ENCODE peak calls at places on chromosomes 5 and 9, in six cellular contexts. D is thyroid gland, I is AG04450, S is breast epithelium, A is body of pancreas, C is tibial nerve. R is an unnamed sample.

GRCh38 chr9:132538071-132538470 is 44.3 kb upstream of the BARHL1 start:
- DNase-seq in D (no peak), I (no peak), S (no peak), A (peak), C (no peak), R (no peak)

GRCh38 chr5:31630931-31631330 is 8.0 kb upstream of the PDZD2 start:
- DNase-seq in D (no peak), I (no peak), S (no peak), A (peak), C (no peak), R (no peak)

GRCh38 chr5:37492778-37493555 is 113.8 kb downstream of the WDR70 start:
- DNase-seq in D (no peak), I (no peak), S (no peak), A (no peak), C (no peak), R (no peak)

GRCh38 chr5:74673011-74673790 is 11.8 kb upstream of the HEXB start:
- DNase-seq in D (no peak), I (no peak), S (no peak), A (no peak), C (peak), R (no peak)

GRCh38 chr9:306907-307306 is 92.2 kb downstream of the DOCK8 start:
- DNase-seq in D (peak), I (no peak), S (no peak), A (peak), C (peak), R (no peak)

GRCh38 chr9:98022447-98022846 is 34.1 kb upstream of the NANS start:
- DNase-seq in D (no peak), I (no peak), S (no peak), A (no peak), C (no peak), R (no peak)

GRCh38 chr5:111550282-111551020 is 38.1 kb upstream of the STARD4 start:
- DNase-seq in D (peak), I (peak), S (peak), A (peak), C (peak), R (peak)

GRCh38 chr9:116323571-116323970 is 170.0 kb downstream of the PAPPA start:
- DNase-seq in D (no peak), I (no peak), S (no peak), A (no peak), C (no peak), R (no peak)

GRCh38 chr9:134891016-134891589 is 10.5 kb downstream of the FCN2 start:
- DNase-seq in D (no peak), I (no peak), S (no peak), A (no peak), C (no peak), R (no peak)

GRCh38 chr5:32710859-32711692 is at the start of gene NPR3:
- DNase-seq in D (peak), I (no peak), S (no peak), A (peak), C (no peak), R (no peak)
- H3K27ac ChIP-seq in D (peak), I (peak), S (no peak), A (peak), C (peak), R (no peak)

GRCh38 chr5:170173227-170173626 is 59.6 kb upstream of the C5orf58 start:
- DNase-seq in D (no peak), I (no peak), S (no peak), A (no peak), C (no peak), R (no peak)
- H3K27ac ChIP-seq in D (no peak), I (no peak), S (no peak), A (no peak), C (no peak), R (no peak)

GRCh38 chr5:149383399-149383798 is 4.3 kb upstream of the IL17B start:
- DNase-seq in D (no peak), I (no peak), S (no peak), A (no peak), C (no peak), R (no peak)
- H3K27ac ChIP-seq in D (peak), I (no peak), S (peak), A (no peak), C (peak), R (no peak)

DNA sequence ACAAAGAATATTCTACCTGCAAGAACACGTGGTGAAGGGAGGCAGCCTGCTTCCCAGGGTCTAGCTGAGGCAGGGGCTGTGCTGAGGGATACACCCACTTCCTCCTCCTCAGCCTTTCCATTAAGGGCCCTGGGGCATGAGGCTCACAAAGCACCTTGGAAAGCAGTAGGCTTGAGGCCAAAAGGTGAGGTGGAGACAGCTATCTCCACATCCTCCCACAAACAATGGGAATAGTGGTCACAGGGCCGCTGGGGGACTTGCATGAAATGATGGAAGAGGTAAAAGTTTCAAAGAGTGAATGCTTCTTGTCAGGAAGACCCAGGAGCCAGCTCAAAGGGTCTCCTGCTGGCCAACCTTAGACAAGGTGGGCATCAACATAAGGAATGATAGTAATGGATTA is 207.9 kb downstream of the CDK5RAP2 start:
- DNase-seq in D (no peak), I (no peak), S (no peak), A (no peak), C (no peak), R (no peak)
- H3K27ac ChIP-seq in D (no peak), I (no peak), S (no peak), A (no peak), C (no peak), R (no peak)

DNA sequence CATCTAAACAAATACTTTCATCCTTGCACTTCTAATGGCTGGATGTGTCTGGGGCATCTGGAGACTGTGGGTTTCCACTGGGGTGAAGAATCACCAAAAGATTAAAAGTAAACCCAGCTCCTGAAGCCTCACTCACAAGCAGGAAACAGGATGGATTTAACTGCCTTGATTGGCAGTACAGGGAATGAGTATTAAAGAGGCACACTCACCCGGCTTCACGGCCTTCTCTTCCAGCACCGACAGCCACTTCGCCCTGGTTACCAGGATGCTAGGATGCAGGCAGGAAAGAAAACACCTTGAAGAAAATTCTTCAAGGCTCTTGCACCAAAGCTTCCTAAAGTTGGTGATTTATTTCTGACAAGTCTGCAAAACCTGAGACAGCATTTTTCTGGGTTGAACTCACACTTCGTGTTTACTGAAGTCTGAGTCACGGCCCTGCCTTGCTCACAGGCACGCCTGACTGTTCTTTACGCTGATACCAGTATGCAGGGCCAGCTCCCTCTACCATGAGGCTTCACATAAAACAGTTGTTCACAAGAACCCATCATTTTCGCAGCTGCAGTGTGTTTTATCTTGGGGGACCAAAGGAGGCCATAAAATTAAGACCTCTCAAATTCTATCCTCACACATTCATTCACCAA is 56.5 kb upstream of the ZNF354A start:
- DNase-seq in D (no peak), I (no peak), S (no peak), A (no peak), C (no peak), R (no peak)
- H3K27ac ChIP-seq in D (no peak), I (no peak), S (no peak), A (no peak), C (no peak), R (no peak)

GRCh38 chr9:30796806-30797205 is 1587.6 kb upstream of the ACO1 start:
- DNase-seq in D (no peak), I (no peak), S (no peak), A (no peak), C (no peak), R (no peak)
- H3K27ac ChIP-seq in D (no peak), I (no peak), S (no peak), A (no peak), C (no peak), R (no peak)